ENCODE peak calls at places on chromosome 1, in six cellular contexts. R, L, E, O, I and U are unnamed samples.

GRCh38 chr1:245710961-245711903 is 556.4 kb downstream of the KIF26B start:
- DNase-seq in O (no peak), L (no peak), E (no peak), R (no peak), I (no peak), U (no peak)

GRCh38 chr1:163799190-163799805 is 477.5 kb downstream of the NUF2 start:
- DNase-seq in L (no peak), R (no peak), E (no peak), I (no peak), O (no peak), U (no peak)

GRCh38 chr1:187734427-187734826 is 905.7 kb downstream of the PLA2G4A start:
- DNase-seq in L (no peak), I (no peak), E (no peak), O (no peak), R (no peak), U (no peak)

GRCh38 chr1:109719337-109719837 is 7.3 kb downstream of the GSTM5 start:
- DNase-seq in I (no peak), R (peak), E (no peak), O (no peak), L (no peak), U (no peak)

GRCh38 chr1:4207183-4207582 is 307.1 kb upstream of the C1orf174 start:
- DNase-seq in E (no peak), O (no peak), L (no peak), R (no peak), I (no peak), U (no peak)

GRCh38 chr1:185388346-185388745 is 71.3 kb upstream of the IVNS1ABP start:
- DNase-seq in R (no peak), I (no peak), L (no peak), O (no peak), E (no peak), U (no peak)

GRCh38 chr1:245953876-245954660 is 553.0 kb downstream of the SMYD3 start:
- DNase-seq in O (peak), I (no peak), L (no peak), E (no peak), R (no peak), U (no peak)

GRCh38 chr1:111729271-111729921 is 9.8 kb downstream of the INKA2 start:
- DNase-seq in O (no peak), L (no peak), I (no peak), R (no peak), E (no peak), U (no peak)

GRCh38 chr1:155064813-155065436 is 1.4 kb downstream of the EFNA4 start:
- DNase-seq in L (no peak), O (no peak), E (no peak), I (no peak), R (no peak), U (no peak)

GRCh38 chr1:230199034-230199433 is 132.0 kb downstream of the GALNT2 start:
- DNase-seq in I (no peak), R (no peak), O (no peak), E (no peak), L (no peak), U (no peak)

GRCh38 chr1:63946866-63947491 is 173.2 kb downstream of the ROR1 start:
- DNase-seq in E (no peak), I (no peak), R (no peak), L (no peak), O (peak), U (no peak)

GRCh38 chr1:212814989-212815388 is 23.3 kb downstream of the TATDN3 start:
- DNase-seq in O (peak), I (no peak), L (no peak), R (peak), E (no peak), U (no peak)

GRCh38 chr1:145872421-145872891 is 13.2 kb downstream of the ANKRD35 start:
- DNase-seq in L (no peak), I (no peak), R (no peak), E (no peak), O (no peak), U (no peak)

GRCh38 chr1:208500379-208500778 is 256.2 kb upstream of the PLXNA2 start:
- DNase-seq in L (no peak), R (no peak), E (no peak), O (no peak), I (no peak), U (no peak)

GRCh38 chr1:119410977-119411376 is 4.0 kb upstream of the HSD3B2 start:
- DNase-seq in L (no peak), E (no peak), R (no peak), O (no peak), I (no peak), U (no peak)

GRCh38 chr1:151995774-151996173 is 2.1 kb upstream of the S100A10 start:
- DNase-seq in R (no peak), L (no peak), I (no peak), O (no peak), E (no peak), U (no peak)